ENCODE peak calls at places on chromosomes 3 and 15, in six cellular contexts. C is Calu3, M is nephron progenitor cell, I is sigmoid colon, T is PC-3, O is psoas muscle. E is an unnamed sample.

GRCh38 chr3:52301042-52301441 is 13.4 kb downstream of the GLYCTK start:
- DNase-seq in C (no peak), M (no peak), I (no peak), T (no peak), O (no peak), E (no peak)

GRCh38 chr3:184806567-184807271 is 5.2 kb upstream of the VPS8 start:
- DNase-seq in C (no peak), M (no peak), I (no peak), T (peak), O (peak), E (no peak)

GRCh38 chr3:31960793-31961431 is 20.1 kb downstream of the OSBPL10 start:
- DNase-seq in C (peak), M (no peak), I (no peak), T (peak), O (no peak), E (no peak)

GRCh38 chr3:128498901-128499530 is 6.0 kb upstream of the GATA2 start:
- DNase-seq in C (no peak), M (no peak), I (peak), T (no peak), O (no peak), E (no peak)

GRCh38 chr15:86915811-86916331 is 836.2 kb downstream of the AGBL1 start:
- DNase-seq in C (peak), M (peak), I (no peak), T (peak), O (no peak), E (no peak)

GRCh38 chr15:42083605-42083908 is 10.8 kb downstream of the PLA2G4D start:
- DNase-seq in C (no peak), M (no peak), I (no peak), T (no peak), O (no peak), E (no peak)

GRCh38 chr3:156211583-156211982 is 91.2 kb downstream of the KCNAB1 start:
- DNase-seq in C (no peak), M (no peak), I (no peak), T (peak), O (no peak), E (no peak)

GRCh38 chr3:183991403-183991802 is 26.3 kb downstream of the ABCC5 start:
- DNase-seq in C (no peak), M (no peak), I (no peak), T (no peak), O (no peak), E (no peak)

GRCh38 chr15:55707985-55708384 is 35.0 kb downstream of the PRTG start:
- DNase-seq in C (no peak), M (no peak), I (no peak), T (no peak), O (no peak), E (no peak)

GRCh38 chr3:46378426-46378942 is 7.7 kb downstream of the CCR5 start:
- DNase-seq in C (peak), M (peak), I (peak), T (peak), O (peak), E (peak)
- TF ChIP-seq CTCF in C (peak), M (peak), I (no peak), T (peak), O (peak), E (peak)

GRCh38 chr3:111765136-111765535 is 93.9 kb upstream of the PHLDB2 start:
- DNase-seq in C (no peak), M (no peak), I (no peak), T (no peak), O (no peak), E (no peak)
- TF ChIP-seq CTCF in C (no peak), M (no peak), I (no peak), T (no peak), O (no peak), E (no peak)

GRCh38 chr3:12898980-12899755 is 57.8 kb upstream of the RPL32 start:
- DNase-seq in C (no peak), M (no peak), I (no peak), T (no peak), O (peak), E (no peak)
- TF ChIP-seq CTCF in C (no peak), M (no peak), I (no peak), T (no peak), O (no peak), E (no peak)

GRCh38 chr3:146334151-146334550 is 83.2 kb upstream of the PLSCR4 start:
- DNase-seq in C (peak), M (no peak), I (no peak), T (peak), O (no peak), E (no peak)
- TF ChIP-seq CTCF in C (peak), M (no peak), I (no peak), T (peak), O (peak), E (no peak)

GRCh38 chr3:71586810-71587242 is 3.3 kb upstream of the FOXP1 start:
- DNase-seq in C (no peak), M (no peak), I (no peak), T (no peak), O (no peak), E (no peak)
- TF ChIP-seq CTCF in C (no peak), M (no peak), I (no peak), T (no peak), O (no peak), E (no peak)

E was measured in progenitor cell of endocrine pancreas.